ENCODE peak calls at places on chromosomes 4 and X, in six cellular contexts. A is GM12878, L is SK-N-SH, Y is K562, V is HCT116, D is HepG2. F is an unnamed sample.

GRCh38 chr4:173420324-173420752 is 21.4 kb upstream of the SCRG1 start:
- DNase-seq in L (peak), D (peak), V (peak), A (no peak), Y (peak), F (peak)

GRCh38 chr4:2793578-2793919 is 664 bp downstream of the SH3BP2 start:
- DNase-seq in D (no peak), V (peak), L (peak), A (no peak), Y (peak), F (no peak)

GRCh38 chr4:47933798-47934197 is 19.4 kb upstream of the NFXL1 start:
- DNase-seq in L (peak), Y (peak), D (peak), A (no peak), V (no peak), F (no peak)

GRCh38 chr4:821631-822030 is 4.3 kb downstream of the CPLX1 start:
- DNase-seq in V (no peak), L (no peak), A (no peak), D (no peak), Y (no peak), F (no peak)

GRCh38 chr4:22071749-22072148 is 123.2 kb upstream of the KCNIP4 start:
- DNase-seq in Y (no peak), D (no peak), A (no peak), L (no peak), V (no peak), F (no peak)

GRCh38 chr4:149113804-149114430 is 671.7 kb upstream of the NR3C2 start:
- DNase-seq in D (no peak), V (no peak), L (no peak), Y (no peak), A (no peak), F (no peak)

GRCh38 chrX:149829751-149830191 is 48.0 kb downstream of the MAGEA9 start:
- DNase-seq in L (no peak), V (no peak), D (no peak), Y (no peak), A (peak), F (no peak)

GRCh38 chrX:4690516-4690915 is 977.1 kb upstream of the PRKX start:
- DNase-seq in Y (no peak), A (no peak), V (no peak), D (no peak), L (no peak), F (no peak)

GRCh38 chr4:110793890-110794588 is 171.2 kb upstream of the PITX2 start:
- DNase-seq in D (no peak), A (no peak), Y (no peak), L (no peak), V (no peak), F (no peak)

GRCh38 chr4:94507708-94508107 is 56.0 kb downstream of the PDLIM5 start:
- DNase-seq in Y (peak), D (peak), L (no peak), A (no peak), V (peak), F (no peak)

GRCh38 chr4:135948797-135949196 is 1583.5 kb downstream of the PCDH18 start:
- DNase-seq in L (no peak), V (no peak), A (no peak), Y (no peak), D (no peak), F (no peak)

GRCh38 chr4:80279751-80280150 is 13.3 kb downstream of the FGF5 start:
- DNase-seq in Y (no peak), D (no peak), A (no peak), L (no peak), V (no peak), F (no peak)

GRCh38 chr4:186932196-186932595 is 208.5 kb upstream of the FAT1 start:
- DNase-seq in V (peak), D (peak), A (no peak), Y (no peak), L (no peak), F (no peak)
- TF ChIP-seq JUND in V (no peak), D (no peak), A (no peak), Y (no peak), L (no peak), F (no peak)

DNA sequence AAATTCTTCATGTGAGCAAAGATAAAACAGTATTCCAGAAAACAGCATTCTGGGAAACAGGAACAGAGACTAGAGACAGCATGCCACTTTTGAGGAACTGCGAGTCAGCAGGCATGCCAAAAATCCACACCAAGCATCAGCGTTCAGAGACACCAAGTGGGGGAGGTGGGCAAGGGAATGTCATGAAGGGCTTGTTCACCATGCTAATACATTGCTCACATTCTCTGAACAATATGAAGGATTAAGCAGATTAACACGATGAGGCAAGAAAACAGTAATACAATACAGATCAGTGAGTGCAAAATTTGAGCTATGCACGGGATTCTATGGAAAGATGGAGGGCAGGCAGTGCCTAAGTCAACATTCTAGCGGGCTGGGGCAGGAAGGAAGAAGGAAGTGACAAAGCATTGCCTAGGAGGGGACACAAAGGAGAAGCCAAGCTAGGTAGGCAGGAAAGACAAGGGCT is 278.3 kb downstream of the FBXW7 start:
- DNase-seq in Y (no peak), A (no peak), L (no peak), D (peak), V (no peak), F (no peak)
- TF ChIP-seq JUND in Y (no peak), A (no peak), L (no peak), D (no peak), V (no peak), F (no peak)

DNA sequence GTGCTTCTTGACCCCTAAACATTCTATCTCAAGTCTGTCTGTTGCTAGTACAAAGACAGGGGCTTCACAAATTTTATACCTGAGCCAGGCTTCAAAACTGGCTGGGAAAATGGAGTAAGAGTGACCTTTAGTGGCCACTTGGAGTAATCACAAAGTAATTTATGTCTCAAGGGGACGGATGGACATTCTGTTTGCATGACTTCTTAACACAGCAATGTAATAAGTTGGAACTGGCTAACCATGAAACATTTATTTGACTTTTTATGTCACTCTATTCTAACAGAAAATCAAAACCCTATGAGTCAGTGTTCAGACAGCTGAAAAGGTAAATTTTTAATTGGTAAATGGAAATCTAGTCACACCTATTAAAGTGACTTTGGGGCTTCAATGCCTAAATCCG is 600.6 kb downstream of the ANKRD50 start:
- DNase-seq in L (peak), Y (no peak), D (peak), V (peak), A (no peak), F (no peak)
- TF ChIP-seq JUND in L (no peak), Y (no peak), D (no peak), V (no peak), A (no peak), F (no peak)

GRCh38 chrX:14235004-14235403 is 205.3 kb upstream of the GEMIN8 start:
- DNase-seq in Y (no peak), D (no peak), L (no peak), A (no peak), V (peak), F (no peak)
- TF ChIP-seq JUND in Y (no peak), D (no peak), L (no peak), A (no peak), V (no peak), F (no peak)

GRCh38 chr4:103996637-103997036 is 276.9 kb upstream of the TACR3 start:
- DNase-seq in V (peak), A (no peak), Y (no peak), D (peak), L (no peak), F (peak)

GRCh38 chr4:103998752-103999151 is 279.0 kb upstream of the TACR3 start:
- DNase-seq in Y (no peak), V (no peak), A (no peak), L (no peak), D (no peak), F (no peak)

GRCh38 chr4:103994059-103994458 is 274.3 kb upstream of the TACR3 start:
- DNase-seq in A (no peak), Y (no peak), L (no peak), V (peak), D (peak), F (peak)

GRCh38 chr4:103996059-103996458 is 276.3 kb upstream of the TACR3 start:
- DNase-seq in D (no peak), A (no peak), L (no peak), Y (no peak), V (peak), F (peak)
- TF ChIP-seq JUND in D (no peak), A (no peak), L (no peak), Y (no peak), V (no peak), F (no peak)

GRCh38 chrX:8815460-8816065 is 14.4 kb upstream of the FAM9A start:
- DNase-seq in A (peak), V (peak), L (peak), D (peak), Y (peak), F (peak)
- TF ChIP-seq JUND in A (no peak), V (no peak), L (no peak), D (no peak), Y (no peak), F (no peak)

GRCh38 chrX:13008851-13009250 is 33.9 kb downstream of the TMSB4X start:
- DNase-seq in V (no peak), A (no peak), L (no peak), Y (no peak), D (no peak), F (no peak)

GRCh38 chrX:13007519-13008188 is 32.7 kb downstream of the TMSB4X start:
- DNase-seq in A (no peak), V (no peak), L (no peak), Y (no peak), D (no peak), F (no peak)

GRCh38 chrX:13009256-13009655 is 34.3 kb downstream of the TMSB4X start:
- DNase-seq in Y (no peak), V (no peak), A (no peak), D (no peak), L (no peak), F (no peak)

GRCh38 chrX:13008189-13008533 is 33.3 kb downstream of the TMSB4X start:
- DNase-seq in V (no peak), D (no peak), L (no peak), A (no peak), Y (no peak), F (no peak)

DNA sequence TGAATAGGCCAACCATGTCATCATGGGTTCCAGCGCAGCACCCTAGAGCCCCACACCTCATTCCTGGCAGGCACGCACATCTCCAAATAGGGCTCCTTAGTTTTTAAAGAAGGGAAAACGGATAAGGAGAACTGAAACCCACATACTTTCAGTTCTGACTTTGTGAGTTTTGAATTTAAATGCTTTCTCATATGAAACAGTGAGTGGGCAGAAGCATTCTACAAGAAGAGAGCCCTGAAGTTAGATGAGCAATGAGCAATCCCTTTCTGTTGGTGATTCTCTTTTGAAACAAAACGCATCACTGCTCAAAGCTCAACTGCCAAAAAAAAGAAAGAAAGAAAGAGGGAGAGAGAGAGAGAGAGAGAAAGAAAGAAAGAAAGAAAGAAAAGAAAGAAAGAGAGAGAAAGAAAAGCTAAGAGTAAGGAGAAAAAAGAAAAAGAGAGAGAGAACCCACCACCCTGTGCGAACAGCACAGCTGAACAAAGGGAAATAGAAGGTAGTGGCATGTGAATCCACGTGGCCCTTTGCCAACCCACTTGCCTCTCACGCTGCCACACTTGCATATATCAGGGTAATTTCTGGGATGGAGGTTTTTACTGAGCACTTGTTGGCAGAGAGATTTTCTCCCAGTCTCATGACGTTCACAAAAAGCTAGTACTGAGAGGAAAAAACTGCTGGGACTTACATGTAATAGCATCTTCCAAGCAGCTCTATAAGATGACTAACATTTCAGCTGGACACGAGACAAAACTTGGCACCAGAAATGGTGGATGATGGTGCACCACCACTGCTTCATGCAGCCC is 31.0 kb downstream of the TMSB4X start:
- DNase-seq in L (no peak), Y (no peak), D (no peak), V (no peak), A (peak), F (no peak)
- TF ChIP-seq JUND in L (no peak), Y (no peak), D (no peak), V (no peak), A (peak), F (no peak)

GRCh38 chr4:15753786-15754185 is 24.3 kb upstream of the CD38 start:
- DNase-seq in A (no peak), L (no peak), Y (no peak), V (no peak), D (no peak), F (no peak)

GRCh38 chr4:15755781-15756180 is 22.3 kb upstream of the CD38 start:
- DNase-seq in L (no peak), Y (no peak), V (no peak), A (no peak), D (no peak), F (no peak)

GRCh38 chr4:15755321-15755750 is 22.8 kb upstream of the CD38 start:
- DNase-seq in V (no peak), A (no peak), D (no peak), Y (no peak), L (no peak), F (no peak)

GRCh38 chr4:15756361-15756861 is 21.7 kb upstream of the CD38 start:
- DNase-seq in V (peak), A (peak), D (peak), Y (peak), L (no peak), F (peak)

DNA sequence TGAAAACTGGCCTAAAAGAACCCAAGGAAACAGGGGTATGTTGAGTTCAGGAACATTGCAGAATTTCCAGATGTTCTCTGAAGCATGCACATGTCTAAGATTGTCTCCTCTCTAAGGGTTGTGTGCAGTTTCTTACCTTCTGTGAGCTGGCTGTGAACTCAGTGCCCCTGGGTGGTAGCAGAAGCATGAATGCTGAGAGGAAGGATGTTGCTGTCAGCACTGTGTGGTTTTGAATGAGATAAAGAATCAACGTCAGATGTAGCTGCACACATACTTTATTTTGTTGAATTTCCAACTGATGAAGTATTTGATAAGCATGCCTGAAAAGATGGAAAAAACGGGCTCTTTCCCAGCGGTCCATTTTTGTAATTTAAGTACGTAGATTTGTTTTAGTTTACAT is 23.8 kb upstream of the CD38 start:
- DNase-seq in Y (no peak), L (no peak), D (no peak), A (no peak), V (no peak), F (no peak)
- TF ChIP-seq JUND in Y (no peak), L (no peak), D (no peak), A (no peak), V (no peak), F (no peak)

GRCh38 chr4:187077749-187078148 is 354.1 kb upstream of the FAT1 start:
- DNase-seq in Y (no peak), A (no peak), L (no peak), V (no peak), D (no peak), F (no peak)

GRCh38 chr4:187071896-187072295 is 348.2 kb upstream of the FAT1 start:
- DNase-seq in L (peak), A (no peak), D (no peak), V (no peak), Y (no peak), F (no peak)

GRCh38 chr4:187073820-187074219 is 350.2 kb upstream of the FAT1 start:
- DNase-seq in V (no peak), D (no peak), L (no peak), Y (no peak), A (no peak), F (no peak)

GRCh38 chr4:187070740-187071139 is 347.1 kb upstream of the FAT1 start:
- DNase-seq in L (no peak), Y (no peak), A (no peak), V (no peak), D (no peak), F (no peak)

GRCh38 chr4:187075514-187075913 is 351.9 kb upstream of the FAT1 start:
- DNase-seq in Y (no peak), A (no peak), V (no peak), L (no peak), D (no peak), F (no peak)
- TF ChIP-seq JUND in Y (no peak), A (no peak), V (no peak), L (no peak), D (no peak), F (no peak)